ENCODE peak calls at places on chromosomes 16 and 17, in six cellular contexts. D is WERI-Rb-1, F is spleen, R is psoas muscle, L is ascending aorta, S is heart left ventricle. T is an unnamed sample.

GRCh38 chr17:69900101-69900500 is 174.9 kb upstream of the KCNJ16 start:
- DNase-seq in D (no peak), F (no peak), R (no peak), L (no peak), S (no peak), T (no peak)

GRCh38 chr17:37506678-37507077 is 17.0 kb downstream of the DUSP14 start:
- DNase-seq in D (peak; percentile 86), F (no peak), R (no peak), L (no peak), S (no peak), T (peak; percentile 94)

GRCh38 chr17:79991924-79992656 is 43.6 kb downstream of the TBC1D16 start:
- DNase-seq in D (no peak), F (no peak), R (no peak), L (no peak), S (peak; percentile 58), T (no peak)

GRCh38 chr16:85261657-85262557 is 149.6 kb upstream of the CIBAR2 start:
- DNase-seq in D (no peak), F (no peak), R (no peak), L (no peak), S (no peak), T (no peak)

GRCh38 chr17:17420561-17421269 is 56.1 kb upstream of the MED9 start:
- DNase-seq in D (no peak), F (no peak), R (peak; percentile 87), L (peak; percentile 76), S (peak; percentile 86), T (no peak)

GRCh38 chr17:61411114-61411943 is 11.7 kb downstream of the TBX2 start:
- DNase-seq in D (peak; percentile 85), F (peak; percentile 85), R (no peak), L (peak; percentile 80), S (peak; percentile 72), T (peak; percentile 94)

GRCh38 chr16:29011112-29011511 is 26.3 kb downstream of the LAT start:
- DNase-seq in D (peak; percentile 62), F (no peak), R (no peak), L (no peak), S (no peak), T (peak; percentile 78)

GRCh38 chr16:53785044-53785443 is 81.1 kb downstream of the FTO start:
- DNase-seq in D (no peak), F (no peak), R (no peak), L (no peak), S (no peak), T (no peak)

GRCh38 chr16:86789621-86790051 is 211.3 kb downstream of the FOXL1 start:
- DNase-seq in D (no peak), F (no peak), R (no peak), L (no peak), S (no peak), T (no peak)

GRCh38 chr17:81579298-81579697 is 27.1 kb upstream of the FAAP100 start:
- DNase-seq in D (no peak), F (no peak), R (no peak), L (no peak), S (peak; percentile 2), T (no peak)

GRCh38 chr17:32570081-32570396 is 83.2 kb downstream of the CDK5R1 start:
- DNase-seq in D (no peak), F (no peak), R (no peak), L (no peak), S (no peak), T (no peak)

GRCh38 chr17:78664476-78665384 is 87.5 kb upstream of the DNAH17 start:
- DNase-seq in D (no peak), F (peak; percentile 64), R (no peak), L (no peak), S (no peak), T (no peak)

GRCh38 chr16:63461248-63461841 is 1425.1 kb upstream of the CDH8 start:
- DNase-seq in D (peak; percentile 44), F (no peak), R (no peak), L (no peak), S (no peak), T (peak; percentile 70)
- TF ChIP-seq CTCF in D (peak; percentile 32), F (no peak), R (peak; percentile 28), L (peak; percentile 33), S (peak; percentile 17), T (peak; percentile 87)

GRCh38 chr17:73782641-73783381 is 138.6 kb upstream of the SDK2 start:
- DNase-seq in D (peak; percentile 82), F (no peak), R (no peak), L (no peak), S (no peak), T (peak; percentile 86)
- H3K27me3 ChIP-seq in D (no peaks in the 10 kb centered on the region), F (peaks cover 70% of the 10 kb centered on the region), R (peaks cover 13% of the 10 kb centered on the region), L (no peaks in the 10 kb centered on the region), S (peaks cover 8% of the 10 kb centered on the region), T (no peaks in the 10 kb centered on the region)

GRCh38 chr16:77946834-77947233 is 75.5 kb upstream of the CLEC3A start:
- DNase-seq in D (peak; percentile 50), F (no peak), R (no peak), L (no peak), S (no peak), T (peak; percentile 65)

GRCh38 chr16:77955127-77955526 is 67.2 kb upstream of the CLEC3A start:
- DNase-seq in D (peak; percentile 13), F (no peak), R (no peak), L (no peak), S (no peak), T (no peak)

GRCh38 chr16:77949445-77949844 is 72.9 kb upstream of the CLEC3A start:
- DNase-seq in D (no peak), F (no peak), R (no peak), L (no peak), S (no peak), T (no peak)

GRCh38 chr16:77956231-77956630 is 66.1 kb upstream of the CLEC3A start:
- DNase-seq in D (no peak), F (no peak), R (no peak), L (no peak), S (no peak), T (no peak)

GRCh38 chr16:77951788-77952187 is 70.6 kb upstream of the CLEC3A start:
- DNase-seq in D (peak; percentile 47), F (no peak), R (no peak), L (no peak), S (no peak), T (peak; percentile 67)
- TF ChIP-seq CTCF in D (peak; percentile 55), F (no peak), R (peak; percentile 27), L (peak; percentile 22), S (no peak), T (peak; percentile 82)

DNA sequence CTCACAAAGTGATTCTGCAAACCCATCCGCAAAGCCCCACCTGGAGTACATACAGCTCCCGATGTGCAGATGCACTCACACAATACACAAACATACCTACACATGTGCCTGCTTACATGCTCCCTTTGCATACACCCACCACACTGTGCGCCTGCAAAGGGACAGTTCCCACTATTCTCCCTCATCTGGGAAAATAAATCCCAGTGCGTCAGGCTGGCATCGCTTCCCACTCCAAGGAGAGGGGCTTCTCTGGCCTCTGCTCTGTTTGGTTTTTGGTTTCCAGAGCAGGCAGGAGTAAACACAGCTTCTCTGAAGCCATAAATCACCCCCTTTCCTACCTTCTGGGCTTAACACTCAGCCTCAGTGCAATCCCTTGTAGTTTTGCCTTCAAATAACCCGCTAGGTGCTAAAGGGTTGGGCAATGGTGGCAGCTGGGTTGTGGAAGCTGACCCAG is 14.7 kb downstream of the HOXB4 start:
- DNase-seq in D (no peak), F (no peak), R (no peak), L (no peak), S (no peak), T (no peak)
- H3K27me3 ChIP-seq in D (peaks cover 97% of the 10 kb centered on the region), F (peaks cover 69% of the 10 kb centered on the region), R (peaks cover 13% of the 10 kb centered on the region), L (no peaks in the 10 kb centered on the region), S (peaks cover 96% of the 10 kb centered on the region), T (peaks cover 99% of the 10 kb centered on the region)